ENCODE peak calls at places on chromosomes 12 and 14, in six cellular contexts. F, T, L, J, N and A are unnamed samples.

GRCh38 chr12:94875525-94875924 is 128.0 kb downstream of the NDUFA12 start:
- DNase-seq in L (no peak), T (no peak), N (no peak), J (no peak), F (no peak), A (no peak)

GRCh38 chr14:35366048-35366428 is 38.5 kb downstream of the NFKBIA start:
- DNase-seq in T (peak; percentile 77), F (no peak), N (peak; percentile 57), J (peak; percentile 63), L (no peak), A (no peak)

GRCh38 chr12:42568952-42569916 is 20.3 kb downstream of the PRICKLE1 start:
- DNase-seq in L (no peak), T (peak; percentile 27), J (no peak), F (no peak), N (no peak), A (peak; percentile 35)

GRCh38 chr14:102390486-102390885 is 27.7 kb downstream of the TECPR2 start:
- DNase-seq in T (peak; percentile 9), J (no peak), L (no peak), N (no peak), F (no peak), A (no peak)

GRCh38 chr14:102212845-102213244 is 73.1 kb downstream of the WDR20 start:
- DNase-seq in N (no peak), L (no peak), J (no peak), T (no peak), F (no peak), A (no peak)

GRCh38 chr12:115046805-115047204 is 362.8 kb upstream of the TBX3 start:
- DNase-seq in L (no peak), F (no peak), N (no peak), T (no peak), J (no peak), A (no peak)

GRCh38 chr12:51009038-51009437 is 17.1 kb downstream of the SLC11A2 start:
- DNase-seq in T (no peak), J (peak; percentile 48), F (peak; percentile 51), N (peak; percentile 85), L (peak; percentile 66), A (peak; percentile 69)

GRCh38 chr12:52992699-52993557 is 13.3 kb upstream of the EIF4B start:
- DNase-seq in N (no peak), J (no peak), L (no peak), F (peak; percentile 70), T (peak; percentile 30), A (peak; percentile 85)

GRCh38 chr12:26870491-26871419 is 37.8 kb upstream of the ITPR2 start:
- DNase-seq in N (peak; percentile 60), T (peak; percentile 29), J (no peak), L (peak; percentile 36), F (no peak), A (no peak)

GRCh38 chr14:22500954-22501353 is 88.1 kb downstream of the DAD1 start:
- DNase-seq in N (no peak), L (no peak), T (no peak), J (no peak), F (no peak), A (no peak)